ENCODE peak calls at places on chromosomes 13 and 19, in nine cellular contexts. One of them, this sample, is unnamed.

GRCh38 chr19:33376423-33376822 is 2.9 kb downstream of the CEBPG start:
- DNase-seq in AG08395: peak; percentile 74
- DNase-seq in NCI-H774: no peak
- DNase-seq in lower leg skin: peak; percentile 84
- DNase-seq in EL: peak; percentile 91
- DNase-seq in GM19239: no peak
- DNase-seq in activated CD4-positive, alpha-beta memory T cell treated with anti-CD3 and anti-CD28 coated beads, Interleukin-2, amount 10 ng/mL, durations not matched to agents 7 days and 5 days: no peak
- DNase-seq in AML-193: no peak
- DNase-seq in naive thymus-derived CD8-positive, alpha-beta T cell: no peak
- DNase-seq in this sample: peak; percentile 85

GRCh38 chr13:22357132-22357531 is 686.3 kb downstream of the FGF9 start:
- DNase-seq in naive thymus-derived CD8-positive, alpha-beta T cell: no peak
- DNase-seq in AG08395: peak; percentile 47
- DNase-seq in GM19239: no peak
- DNase-seq in AML-193: no peak
- DNase-seq in activated CD4-positive, alpha-beta memory T cell treated with anti-CD3 and anti-CD28 coated beads, Interleukin-2, amount 10 ng/mL, durations not matched to agents 7 days and 5 days: peak; percentile 16
- DNase-seq in EL: no peak
- DNase-seq in lower leg skin: no peak
- DNase-seq in NCI-H774: no peak
- DNase-seq in this sample: no peak

GRCh38 chr19:10817291-10818038 is 18.5 kb downstream of the TMED1 start:
- DNase-seq in AG08395: peak; percentile 95
- DNase-seq in NCI-H774: no peak
- DNase-seq in naive thymus-derived CD8-positive, alpha-beta T cell: no peak
- DNase-seq in lower leg skin: peak; percentile 77
- DNase-seq in EL: peak; percentile 98
- DNase-seq in activated CD4-positive, alpha-beta memory T cell treated with anti-CD3 and anti-CD28 coated beads, Interleukin-2, amount 10 ng/mL, durations not matched to agents 7 days and 5 days: no peak
- DNase-seq in GM19239: no peak
- DNase-seq in AML-193: no peak
- DNase-seq in this sample: no peak

GRCh38 chr13:31909889-31910551 is 121.6 kb upstream of the FRY start:
- DNase-seq in lower leg skin: peak; percentile 42
- DNase-seq in AML-193: peak; percentile 78
- DNase-seq in AG08395: peak; percentile 53
- DNase-seq in NCI-H774: no peak
- DNase-seq in naive thymus-derived CD8-positive, alpha-beta T cell: no peak
- DNase-seq in activated CD4-positive, alpha-beta memory T cell treated with anti-CD3 and anti-CD28 coated beads, Interleukin-2, amount 10 ng/mL, durations not matched to agents 7 days and 5 days: peak; percentile 56
- DNase-seq in EL: peak; percentile 66
- DNase-seq in GM19239: no peak
- DNase-seq in this sample: no peak

GRCh38 chr13:79566118-79566517 is 85.2 kb downstream of the NDFIP2 start:
- DNase-seq in lower leg skin: no peak
- DNase-seq in NCI-H774: no peak
- DNase-seq in naive thymus-derived CD8-positive, alpha-beta T cell: no peak
- DNase-seq in GM19239: no peak
- DNase-seq in AG08395: no peak
- DNase-seq in AML-193: no peak
- DNase-seq in activated CD4-positive, alpha-beta memory T cell treated with anti-CD3 and anti-CD28 coated beads, Interleukin-2, amount 10 ng/mL, durations not matched to agents 7 days and 5 days: no peak
- DNase-seq in EL: no peak
- DNase-seq in this sample: no peak

GRCh38 chr13:89465366-89465765 is 1794.2 kb downstream of the SLITRK5 start:
- DNase-seq in activated CD4-positive, alpha-beta memory T cell treated with anti-CD3 and anti-CD28 coated beads, Interleukin-2, amount 10 ng/mL, durations not matched to agents 7 days and 5 days: no peak
- DNase-seq in NCI-H774: no peak
- DNase-seq in naive thymus-derived CD8-positive, alpha-beta T cell: no peak
- DNase-seq in AG08395: no peak
- DNase-seq in EL: no peak
- DNase-seq in GM19239: no peak
- DNase-seq in lower leg skin: no peak
- DNase-seq in AML-193: no peak
- DNase-seq in this sample: no peak

GRCh38 chr19:18933297-18933696 is 7.7 kb downstream of the HOMER3 start:
- DNase-seq in AML-193: no peak
- DNase-seq in AG08395: no peak
- DNase-seq in EL: no peak
- DNase-seq in naive thymus-derived CD8-positive, alpha-beta T cell: no peak
- DNase-seq in GM19239: no peak
- DNase-seq in lower leg skin: no peak
- DNase-seq in activated CD4-positive, alpha-beta memory T cell treated with anti-CD3 and anti-CD28 coated beads, Interleukin-2, amount 10 ng/mL, durations not matched to agents 7 days and 5 days: no peak
- DNase-seq in NCI-H774: no peak
- DNase-seq in this sample: no peak

GRCh38 chr13:106589716-106590115 is 21.8 kb upstream of the ARGLU1 start:
- DNase-seq in AG08395: no peak
- DNase-seq in lower leg skin: no peak
- DNase-seq in naive thymus-derived CD8-positive, alpha-beta T cell: no peak
- DNase-seq in EL: no peak
- DNase-seq in AML-193: no peak
- DNase-seq in NCI-H774: no peak
- DNase-seq in GM19239: no peak
- DNase-seq in activated CD4-positive, alpha-beta memory T cell treated with anti-CD3 and anti-CD28 coated beads, Interleukin-2, amount 10 ng/mL, durations not matched to agents 7 days and 5 days: no peak
- DNase-seq in this sample: no peak

GRCh38 chr19:6663236-6664187 is 6.4 kb downstream of the TNFSF14 start:
- DNase-seq in activated CD4-positive, alpha-beta memory T cell treated with anti-CD3 and anti-CD28 coated beads, Interleukin-2, amount 10 ng/mL, durations not matched to agents 7 days and 5 days: peak; percentile 52
- DNase-seq in lower leg skin: no peak
- DNase-seq in EL: no peak
- DNase-seq in naive thymus-derived CD8-positive, alpha-beta T cell: no peak
- DNase-seq in AG08395: no peak
- DNase-seq in GM19239: no peak
- DNase-seq in NCI-H774: no peak
- DNase-seq in AML-193: no peak
- DNase-seq in this sample: no peak

GRCh38 chr19:6363429-6363828 is 2.1 kb downstream of the CLPP start:
- DNase-seq in EL: no peak
- DNase-seq in activated CD4-positive, alpha-beta memory T cell treated with anti-CD3 and anti-CD28 coated beads, Interleukin-2, amount 10 ng/mL, durations not matched to agents 7 days and 5 days: no peak
- DNase-seq in naive thymus-derived CD8-positive, alpha-beta T cell: no peak
- DNase-seq in lower leg skin: no peak
- DNase-seq in NCI-H774: no peak
- DNase-seq in AG08395: no peak
- DNase-seq in AML-193: no peak
- DNase-seq in GM19239: no peak
- DNase-seq in this sample: no peak

GRCh38 chr19:48713041-48713863 is 6.3 kb downstream of the MAMSTR start:
- DNase-seq in lower leg skin: no peak
- DNase-seq in AML-193: peak; percentile 0
- DNase-seq in GM19239: no peak
- DNase-seq in EL: peak; percentile 23
- DNase-seq in AG08395: no peak
- DNase-seq in activated CD4-positive, alpha-beta memory T cell treated with anti-CD3 and anti-CD28 coated beads, Interleukin-2, amount 10 ng/mL, durations not matched to agents 7 days and 5 days: no peak
- DNase-seq in naive thymus-derived CD8-positive, alpha-beta T cell: no peak
- DNase-seq in NCI-H774: peak; percentile 45
- DNase-seq in this sample: no peak

GRCh38 chr19:47633516-47633915 is 24.6 kb downstream of the BICRA start:
- DNase-seq in GM19239: no peak
- DNase-seq in EL: no peak
- DNase-seq in activated CD4-positive, alpha-beta memory T cell treated with anti-CD3 and anti-CD28 coated beads, Interleukin-2, amount 10 ng/mL, durations not matched to agents 7 days and 5 days: no peak
- DNase-seq in NCI-H774: no peak
- DNase-seq in AG08395: no peak
- DNase-seq in AML-193: no peak
- DNase-seq in lower leg skin: no peak
- DNase-seq in naive thymus-derived CD8-positive, alpha-beta T cell: no peak
- DNase-seq in this sample: no peak

GRCh38 chr19:6718741-6719539 is 1.5 kb downstream of the C3 start:
- DNase-seq in GM19239: no peak
- DNase-seq in naive thymus-derived CD8-positive, alpha-beta T cell: peak; percentile 32
- DNase-seq in NCI-H774: no peak
- DNase-seq in AG08395: peak; percentile 34
- DNase-seq in lower leg skin: no peak
- DNase-seq in EL: peak; percentile 23
- DNase-seq in activated CD4-positive, alpha-beta memory T cell treated with anti-CD3 and anti-CD28 coated beads, Interleukin-2, amount 10 ng/mL, durations not matched to agents 7 days and 5 days: peak; percentile 34
- DNase-seq in AML-193: no peak
- DNase-seq in this sample: peak; percentile 72

GRCh38 chr19:29678484-29679106 is 13.3 kb downstream of the PLEKHF1 start:
- DNase-seq in lower leg skin: peak; percentile 68
- DNase-seq in NCI-H774: no peak
- DNase-seq in naive thymus-derived CD8-positive, alpha-beta T cell: no peak
- DNase-seq in EL: no peak
- DNase-seq in activated CD4-positive, alpha-beta memory T cell treated with anti-CD3 and anti-CD28 coated beads, Interleukin-2, amount 10 ng/mL, durations not matched to agents 7 days and 5 days: no peak
- DNase-seq in AML-193: no peak
- DNase-seq in GM19239: no peak
- DNase-seq in AG08395: no peak
- DNase-seq in this sample: no peak

GRCh38 chr19:41226053-41226873 is 7.2 kb downstream of the AXL start:
- DNase-seq in AML-193: no peak
- DNase-seq in naive thymus-derived CD8-positive, alpha-beta T cell: peak; percentile 8
- DNase-seq in EL: peak; percentile 96
- DNase-seq in GM19239: no peak
- DNase-seq in activated CD4-positive, alpha-beta memory T cell treated with anti-CD3 and anti-CD28 coated beads, Interleukin-2, amount 10 ng/mL, durations not matched to agents 7 days and 5 days: peak; percentile 60
- DNase-seq in AG08395: peak; percentile 92
- DNase-seq in NCI-H774: no peak
- DNase-seq in lower leg skin: no peak
- DNase-seq in this sample: peak; percentile 85

GRCh38 chr13:30792257-30793000 is 57.1 kb downstream of the ALOX5AP start:
- DNase-seq in EL: peak; percentile 96
- DNase-seq in lower leg skin: peak; percentile 61
- DNase-seq in AG08395: peak; percentile 95
- DNase-seq in naive thymus-derived CD8-positive, alpha-beta T cell: no peak
- DNase-seq in GM19239: no peak
- DNase-seq in NCI-H774: no peak
- DNase-seq in activated CD4-positive, alpha-beta memory T cell treated with anti-CD3 and anti-CD28 coated beads, Interleukin-2, amount 10 ng/mL, durations not matched to agents 7 days and 5 days: no peak
- DNase-seq in AML-193: no peak
- DNase-seq in this sample: no peak

GRCh38 chr19:35788205-35788960 is 13.0 kb downstream of the ARHGAP33 start:
- DNase-seq in NCI-H774: no peak
- DNase-seq in EL: no peak
- DNase-seq in GM19239: no peak
- DNase-seq in naive thymus-derived CD8-positive, alpha-beta T cell: no peak
- DNase-seq in AG08395: no peak
- DNase-seq in AML-193: no peak
- DNase-seq in lower leg skin: no peak
- DNase-seq in activated CD4-positive, alpha-beta memory T cell treated with anti-CD3 and anti-CD28 coated beads, Interleukin-2, amount 10 ng/mL, durations not matched to agents 7 days and 5 days: no peak
- DNase-seq in this sample: no peak

GRCh38 chr19:9381367-9381785 is 18.6 kb downstream of the ZNF177 start:
- DNase-seq in NCI-H774: no peak
- DNase-seq in GM19239: no peak
- DNase-seq in lower leg skin: no peak
- DNase-seq in AG08395: no peak
- DNase-seq in AML-193: no peak
- DNase-seq in EL: no peak
- DNase-seq in activated CD4-positive, alpha-beta memory T cell treated with anti-CD3 and anti-CD28 coated beads, Interleukin-2, amount 10 ng/mL, durations not matched to agents 7 days and 5 days: no peak
- DNase-seq in naive thymus-derived CD8-positive, alpha-beta T cell: no peak
- DNase-seq in this sample: no peak

GRCh38 chr19:5983367-5983955 is 5.5 kb upstream of the RANBP3 start:
- DNase-seq in GM19239: no peak
- DNase-seq in activated CD4-positive, alpha-beta memory T cell treated with anti-CD3 and anti-CD28 coated beads, Interleukin-2, amount 10 ng/mL, durations not matched to agents 7 days and 5 days: no peak
- DNase-seq in NCI-H774: no peak
- DNase-seq in EL: no peak
- DNase-seq in AML-193: no peak
- DNase-seq in AG08395: peak; percentile 31
- DNase-seq in lower leg skin: peak; percentile 38
- DNase-seq in naive thymus-derived CD8-positive, alpha-beta T cell: no peak
- DNase-seq in this sample: no peak

GRCh38 chr13:40895715-40896184 is 106.3 kb downstream of the SLC25A15 start:
- DNase-seq in NCI-H774: peak; percentile 1
- DNase-seq in lower leg skin: no peak
- DNase-seq in GM19239: no peak
- DNase-seq in AG08395: no peak
- DNase-seq in AML-193: no peak
- DNase-seq in naive thymus-derived CD8-positive, alpha-beta T cell: no peak
- DNase-seq in EL: no peak
- DNase-seq in activated CD4-positive, alpha-beta memory T cell treated with anti-CD3 and anti-CD28 coated beads, Interleukin-2, amount 10 ng/mL, durations not matched to agents 7 days and 5 days: no peak
- DNase-seq in this sample: no peak

GRCh38 chr19:40718774-40719391 is 2.0 kb downstream of the ITPKC start:
- DNase-seq in NCI-H774: no peak
- DNase-seq in lower leg skin: peak; percentile 78
- DNase-seq in GM19239: peak; percentile 22
- DNase-seq in naive thymus-derived CD8-positive, alpha-beta T cell: no peak
- DNase-seq in EL: peak; percentile 58
- DNase-seq in AML-193: no peak
- DNase-seq in AG08395: peak; percentile 28
- DNase-seq in activated CD4-positive, alpha-beta memory T cell treated with anti-CD3 and anti-CD28 coated beads, Interleukin-2, amount 10 ng/mL, durations not matched to agents 7 days and 5 days: peak; percentile 16
- DNase-seq in this sample: peak; percentile 87

GRCh38 chr13:104385409-104385808 is 1319.2 kb upstream of the SLC10A2 start:
- DNase-seq in NCI-H774: no peak
- DNase-seq in GM19239: no peak
- DNase-seq in EL: peak; percentile 4
- DNase-seq in lower leg skin: no peak
- DNase-seq in AG08395: no peak
- DNase-seq in naive thymus-derived CD8-positive, alpha-beta T cell: no peak
- DNase-seq in activated CD4-positive, alpha-beta memory T cell treated with anti-CD3 and anti-CD28 coated beads, Interleukin-2, amount 10 ng/mL, durations not matched to agents 7 days and 5 days: no peak
- DNase-seq in AML-193: no peak
- DNase-seq in this sample: no peak

GRCh38 chr19:4499318-4499717 is 19.0 kb downstream of the PLIN4 start:
- DNase-seq in lower leg skin: no peak
- DNase-seq in EL: no peak
- DNase-seq in GM19239: no peak
- DNase-seq in activated CD4-positive, alpha-beta memory T cell treated with anti-CD3 and anti-CD28 coated beads, Interleukin-2, amount 10 ng/mL, durations not matched to agents 7 days and 5 days: no peak
- DNase-seq in naive thymus-derived CD8-positive, alpha-beta T cell: no peak
- DNase-seq in NCI-H774: no peak
- DNase-seq in AG08395: no peak
- DNase-seq in AML-193: no peak
- DNase-seq in this sample: no peak

GRCh38 chr13:87274209-87274819 is 396.9 kb upstream of the SLITRK5 start:
- DNase-seq in activated CD4-positive, alpha-beta memory T cell treated with anti-CD3 and anti-CD28 coated beads, Interleukin-2, amount 10 ng/mL, durations not matched to agents 7 days and 5 days: peak; percentile 16
- DNase-seq in naive thymus-derived CD8-positive, alpha-beta T cell: no peak
- DNase-seq in lower leg skin: no peak
- DNase-seq in AML-193: peak; percentile 71
- DNase-seq in AG08395: peak; percentile 2
- DNase-seq in NCI-H774: peak; percentile 23
- DNase-seq in EL: no peak
- DNase-seq in GM19239: no peak
- DNase-seq in this sample: no peak

GRCh38 chr19:46904114-46905060 is 43.6 kb downstream of the ARHGAP35 start:
- DNase-seq in lower leg skin: no peak
- DNase-seq in activated CD4-positive, alpha-beta memory T cell treated with anti-CD3 and anti-CD28 coated beads, Interleukin-2, amount 10 ng/mL, durations not matched to agents 7 days and 5 days: no peak
- DNase-seq in NCI-H774: no peak
- DNase-seq in AML-193: no peak
- DNase-seq in GM19239: no peak
- DNase-seq in naive thymus-derived CD8-positive, alpha-beta T cell: no peak
- DNase-seq in EL: peak; percentile 91
- DNase-seq in AG08395: peak; percentile 81
- DNase-seq in this sample: peak; percentile 53

GRCh38 chr13:35963982-35964665 is 167.1 kb downstream of the DCLK1 start:
- DNase-seq in AML-193: no peak
- DNase-seq in NCI-H774: no peak
- DNase-seq in lower leg skin: no peak
- DNase-seq in GM19239: no peak
- DNase-seq in activated CD4-positive, alpha-beta memory T cell treated with anti-CD3 and anti-CD28 coated beads, Interleukin-2, amount 10 ng/mL, durations not matched to agents 7 days and 5 days: no peak
- DNase-seq in naive thymus-derived CD8-positive, alpha-beta T cell: no peak
- DNase-seq in AG08395: no peak
- DNase-seq in EL: no peak
- DNase-seq in this sample: no peak

GRCh38 chr13:79898996-79899395 is 418.0 kb downstream of the NDFIP2 start:
- DNase-seq in AML-193: no peak
- DNase-seq in EL: peak; percentile 22
- DNase-seq in NCI-H774: no peak
- DNase-seq in activated CD4-positive, alpha-beta memory T cell treated with anti-CD3 and anti-CD28 coated beads, Interleukin-2, amount 10 ng/mL, durations not matched to agents 7 days and 5 days: no peak
- DNase-seq in lower leg skin: no peak
- DNase-seq in naive thymus-derived CD8-positive, alpha-beta T cell: no peak
- DNase-seq in GM19239: no peak
- DNase-seq in AG08395: no peak
- DNase-seq in this sample: no peak

GRCh38 chr13:40619479-40619814 is 47.0 kb downstream of the FOXO1 start:
- DNase-seq in AG08395: no peak
- DNase-seq in activated CD4-positive, alpha-beta memory T cell treated with anti-CD3 and anti-CD28 coated beads, Interleukin-2, amount 10 ng/mL, durations not matched to agents 7 days and 5 days: no peak
- DNase-seq in GM19239: no peak
- DNase-seq in NCI-H774: no peak
- DNase-seq in EL: no peak
- DNase-seq in naive thymus-derived CD8-positive, alpha-beta T cell: no peak
- DNase-seq in AML-193: no peak
- DNase-seq in lower leg skin: no peak
- DNase-seq in this sample: no peak

GRCh38 chr13:78777973-78778372 is 119.0 kb upstream of the OBI1 start:
- DNase-seq in AG08395: no peak
- DNase-seq in activated CD4-positive, alpha-beta memory T cell treated with anti-CD3 and anti-CD28 coated beads, Interleukin-2, amount 10 ng/mL, durations not matched to agents 7 days and 5 days: no peak
- DNase-seq in NCI-H774: no peak
- DNase-seq in GM19239: no peak
- DNase-seq in AML-193: no peak
- DNase-seq in EL: no peak
- DNase-seq in naive thymus-derived CD8-positive, alpha-beta T cell: no peak
- DNase-seq in lower leg skin: no peak
- DNase-seq in this sample: no peak

GRCh38 chr19:32231691-32232090 is 113.7 kb upstream of the ZNF507 start:
- DNase-seq in naive thymus-derived CD8-positive, alpha-beta T cell: no peak
- DNase-seq in AML-193: no peak
- DNase-seq in NCI-H774: no peak
- DNase-seq in EL: no peak
- DNase-seq in GM19239: no peak
- DNase-seq in activated CD4-positive, alpha-beta memory T cell treated with anti-CD3 and anti-CD28 coated beads, Interleukin-2, amount 10 ng/mL, durations not matched to agents 7 days and 5 days: no peak
- DNase-seq in AG08395: no peak
- DNase-seq in lower leg skin: no peak
- DNase-seq in this sample: no peak

GRCh38 chr19:32322541-32322940 is 22.9 kb upstream of the ZNF507 start:
- DNase-seq in lower leg skin: no peak
- DNase-seq in AML-193: no peak
- DNase-seq in EL: no peak
- DNase-seq in GM19239: no peak
- DNase-seq in naive thymus-derived CD8-positive, alpha-beta T cell: no peak
- DNase-seq in activated CD4-positive, alpha-beta memory T cell treated with anti-CD3 and anti-CD28 coated beads, Interleukin-2, amount 10 ng/mL, durations not matched to agents 7 days and 5 days: no peak
- DNase-seq in AG08395: no peak
- DNase-seq in NCI-H774: no peak
- DNase-seq in this sample: no peak

This sample was measured in suprapubic skin.